ENCODE peak calls at places on chromosomes 11 and 22, in nine cellular contexts. B is stimulated activated CD4-positive, alpha-beta T cell treated with anti-CD3 and anti-CD28 coated beads, Interleukin-1b, Interleukin-23, amount 100 ng/mL, for 24 hours; C is HT-29; E is effector memory CD4-positive, alpha-beta T cell; N is effector memory CD8-positive, alpha-beta T cell; P is posterior cingulate gyrus; H is NCI-H1930; T is fibroblast of the aortic adventitia; Y is occipital lobe. Q is an unnamed sample.

GRCh38 chr11:67498544-67498972 is 6.6 kb downstream of the PITPNM1 start:
- DNase-seq in B (no peak), C (no peak), E (no peak), N (no peak), P (no peak), H (no peak), T (no peak), Y (no peak), Q (no peak)

GRCh38 chr11:12148882-12149281 is 38.5 kb downstream of the MICAL2 start:
- DNase-seq in B (no peak), C (no peak), E (no peak), N (no peak), P (no peak), H (no peak), T (no peak), Y (no peak), Q (no peak)

GRCh38 chr22:22465782-22466181 is 42.8 kb downstream of the ZNF280B start:
- DNase-seq in B (no peak), C (no peak), E (no peak), N (no peak), P (no peak), H (no peak), T (peak), Y (no peak), Q (no peak)

GRCh38 chr11:6746086-6746618 is 25.6 kb downstream of the OR2AG2 start:
- DNase-seq in B (no peak), C (no peak), E (peak), N (peak), P (no peak), H (no peak), T (no peak), Y (no peak), Q (no peak)

GRCh38 chr11:114832532-114833125 is 154.3 kb downstream of the NXPE2 start:
- DNase-seq in B (no peak), C (no peak), E (no peak), N (no peak), P (no peak), H (peak), T (no peak), Y (no peak), Q (no peak)

GRCh38 chr22:28629420-28630184 is 50.0 kb downstream of the TTC28 start:
- DNase-seq in B (no peak), C (no peak), E (no peak), N (no peak), P (no peak), H (peak), T (peak), Y (no peak), Q (no peak)

GRCh38 chr11:45148276-45148675 is 1.8 kb downstream of the PRDM11 start:
- DNase-seq in B (no peak), C (no peak), E (no peak), N (no peak), P (no peak), H (no peak), T (no peak), Y (no peak), Q (no peak)

GRCh38 chr11:125943661-125944349 is 2.0 kb upstream of the VSIG10L2 start:
- DNase-seq in B (no peak), C (no peak), E (no peak), N (no peak), P (no peak), H (no peak), T (no peak), Y (no peak), Q (no peak)

GRCh38 chr11:114280696-114281095 is 15.5 kb upstream of the NNMT start:
- DNase-seq in B (no peak), C (peak), E (no peak), N (no peak), P (peak), H (peak), T (peak), Y (no peak), Q (no peak)

GRCh38 chr11:83364500-83365059 is 78.4 kb upstream of the CCDC90B start:
- DNase-seq in B (no peak), C (no peak), E (no peak), N (no peak), P (no peak), H (no peak), T (no peak), Y (no peak), Q (no peak)

GRCh38 chr22:50473855-50474671 is 772 bp downstream of the SBF1 start:
- DNase-seq in B (peak), C (no peak), E (no peak), N (no peak), P (no peak), H (no peak), T (peak), Y (no peak), Q (no peak)

GRCh38 chr22:27624042-27624441 is 177.5 kb downstream of the MN1 start:
- DNase-seq in B (no peak), C (no peak), E (no peak), N (no peak), P (no peak), H (no peak), T (no peak), Y (no peak), Q (no peak)

GRCh38 chr11:65274734-65275682 is 13.2 kb downstream of the POLA2 start:
- DNase-seq in B (no peak), C (peak), E (peak), N (peak), P (peak), H (no peak), T (peak), Y (peak), Q (peak)

GRCh38 chr11:79485694-79486093 is 44.9 kb upstream of the TENM4 start:
- DNase-seq in B (no peak), C (no peak), E (no peak), N (no peak), P (no peak), H (no peak), T (no peak), Y (no peak), Q (no peak)

GRCh38 chr22:25068701-25069100 is 116.2 kb downstream of the KIAA1671 start:
- DNase-seq in B (no peak), C (no peak), E (no peak), N (no peak), P (no peak), H (no peak), T (no peak), Y (no peak), Q (no peak)

GRCh38 chr11:105935791-105936190 is 86.2 kb downstream of the MSANTD4 start:
- DNase-seq in B (no peak), C (peak), E (no peak), N (no peak), P (no peak), H (no peak), T (no peak), Y (no peak), Q (no peak)

GRCh38 chr11:17927643-17928343 is 85.1 kb downstream of the SERGEF start:
- DNase-seq in B (no peak), C (no peak), E (no peak), N (no peak), P (no peak), H (no peak), T (peak), Y (no peak), Q (peak)

GRCh38 chr11:23095650-23096049 is 235.4 kb upstream of the CCDC179 start:
- DNase-seq in B (no peak), C (no peak), E (no peak), N (no peak), P (no peak), H (no peak), T (no peak), Y (no peak), Q (no peak)

GRCh38 chr22:44439356-44440223 is 58.4 kb downstream of the RTL6 start:
- DNase-seq in B (no peak), C (no peak), E (no peak), N (no peak), P (no peak), H (no peak), T (no peak), Y (no peak), Q (no peak)

GRCh38 chr11:114953039-114953438 is 274.7 kb downstream of the NXPE2 start:
- DNase-seq in B (no peak), C (peak), E (no peak), N (no peak), P (no peak), H (no peak), T (no peak), Y (no peak), Q (no peak)

GRCh38 chr11:74680035-74680671 is 51.1 kb downstream of the CHRDL2 start:
- DNase-seq in B (no peak), C (no peak), E (no peak), N (no peak), P (no peak), H (no peak), T (no peak), Y (no peak), Q (no peak)

GRCh38 chr11:76787911-76788596 is 4.9 kb downstream of the TSKU start:
- DNase-seq in B (no peak), C (no peak), E (no peak), N (no peak), P (no peak), H (no peak), T (peak), Y (no peak), Q (no peak)

GRCh38 chr11:92886243-92886905 is 83.1 kb upstream of the MTNR1B start:
- DNase-seq in B (no peak), C (peak), E (no peak), N (no peak), P (peak), H (peak), T (peak), Y (peak), Q (peak)

GRCh38 chr22:17787159-17788022 is 13.1 kb upstream of the BID start:
- DNase-seq in B (no peak), C (no peak), E (no peak), N (no peak), P (no peak), H (no peak), T (no peak), Y (no peak), Q (no peak)

GRCh38 chr22:19962246-19962908 is 20.8 kb upstream of the TXNRD2 start:
- DNase-seq in B (peak), C (peak), E (peak), N (no peak), P (peak), H (no peak), T (peak), Y (peak), Q (no peak)

GRCh38 chr11:87740968-87741367 is 434.3 kb downstream of the RAB38 start:
- DNase-seq in B (no peak), C (peak), E (no peak), N (no peak), P (no peak), H (no peak), T (no peak), Y (no peak), Q (no peak)

GRCh38 chr22:28977481-28977971 is 84.1 kb downstream of the C22orf31 start:
- DNase-seq in B (no peak), C (peak), E (no peak), N (no peak), P (no peak), H (no peak), T (peak), Y (no peak), Q (no peak)